ENCODE peak calls at places on chromosomes 11 and 22, in eight cellular contexts. P, D, E, X, H, C, S and W are unnamed samples.

GRCh38 chr22:39535831-39536449 is 3.4 kb upstream of the RPS19BP1 start:
- DNase-seq in H (no peak), C (no peak), X (no peak), D (no peak), S (no peak), E (no peak), P (no peak), W (no peak)

GRCh38 chr11:19241260-19242183 is 777 bp upstream of the E2F8 start:
- DNase-seq in C (peak), P (peak), X (peak), S (peak), D (peak), H (no peak), E (peak), W (no peak)

GRCh38 chr11:55949330-55949729 is 13.1 kb upstream of the OR5I1 start:
- DNase-seq in D (no peak), P (no peak), H (no peak), S (no peak), C (peak), E (no peak), X (no peak), W (no peak)

GRCh38 chr22:22820626-22821025 is 67.0 kb upstream of the IGLL5 start:
- DNase-seq in D (no peak), C (no peak), S (no peak), E (no peak), X (no peak), P (no peak), H (no peak), W (no peak)

GRCh38 chr11:122663764-122664163 is 8.2 kb downstream of the UBASH3B start:
- DNase-seq in E (no peak), X (no peak), H (peak), D (no peak), P (no peak), C (no peak), S (no peak), W (no peak)

GRCh38 chr11:117188620-117189081 is 10.1 kb downstream of the SIDT2 start:
- DNase-seq in P (no peak), H (no peak), D (no peak), S (no peak), C (peak), X (no peak), E (no peak), W (no peak)

GRCh38 chr11:13602844-13603243 is 65.6 kb upstream of the FAR1 start:
- DNase-seq in X (no peak), S (no peak), C (peak), E (no peak), P (no peak), H (no peak), D (no peak), W (no peak)

GRCh38 chr11:126842038-126842437 is 158.5 kb downstream of the KIRREL3 start:
- DNase-seq in C (peak), H (no peak), X (no peak), E (no peak), P (no peak), D (no peak), S (no peak), W (no peak)

GRCh38 chr11:117438371-117439000 is 110.8 kb downstream of the CEP164 start:
- DNase-seq in X (no peak), S (no peak), E (no peak), D (no peak), C (no peak), H (peak), P (peak), W (no peak)

DNA sequence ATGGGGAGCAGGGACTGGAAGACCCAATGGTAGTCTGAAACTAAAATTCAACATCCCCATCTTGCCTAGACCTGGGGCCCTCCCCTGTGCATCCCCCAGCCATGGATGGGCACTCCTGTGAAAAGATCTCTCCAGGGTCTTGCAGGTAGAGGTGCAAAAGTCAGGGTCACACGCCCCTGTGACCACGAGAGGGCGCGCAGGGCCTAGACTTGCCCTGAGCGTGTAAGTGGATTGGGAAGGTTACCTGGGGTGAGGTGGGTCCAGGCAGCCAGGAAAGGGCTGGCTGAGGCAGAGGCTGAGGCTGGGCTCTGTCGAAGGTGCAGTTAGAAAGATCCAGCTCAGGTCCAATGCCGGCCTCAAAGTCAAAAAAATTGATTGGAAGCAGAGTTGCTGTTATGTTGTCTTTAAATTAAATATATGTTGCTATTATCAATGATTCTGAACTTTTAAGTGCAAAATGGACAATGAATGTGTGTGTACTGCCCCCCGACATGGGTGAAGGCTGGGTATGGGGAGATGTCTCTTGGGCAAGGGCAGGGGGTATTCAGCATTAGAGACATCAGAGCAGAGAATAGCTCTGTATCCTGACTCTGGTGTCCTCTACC is 4.8 kb upstream of the POU2F3 start:
- DNase-seq in E (peak), X (peak), S (peak), D (peak), P (peak), C (peak), H (peak), W (peak)
- H3K4me3 ChIP-seq in E (no peak), X (no peak), S (no peak), D (no peak), P (no peak), C (no peak), H (no peak), W (no peak)

GRCh38 chr11:38456371-38456770 is 1858.3 kb upstream of the RAG2 start:
- DNase-seq in P (no peak), C (no peak), H (no peak), S (no peak), X (no peak), D (no peak), E (peak), W (no peak)

GRCh38 chr11:38460901-38461300 is 1862.9 kb upstream of the RAG2 start:
- DNase-seq in D (no peak), P (no peak), H (peak), X (no peak), C (no peak), E (peak), S (no peak), W (peak)

GRCh38 chr11:38461751-38462150 is 1863.7 kb upstream of the RAG2 start:
- DNase-seq in C (no peak), X (no peak), D (no peak), S (no peak), H (no peak), P (no peak), E (no peak), W (no peak)

DNA sequence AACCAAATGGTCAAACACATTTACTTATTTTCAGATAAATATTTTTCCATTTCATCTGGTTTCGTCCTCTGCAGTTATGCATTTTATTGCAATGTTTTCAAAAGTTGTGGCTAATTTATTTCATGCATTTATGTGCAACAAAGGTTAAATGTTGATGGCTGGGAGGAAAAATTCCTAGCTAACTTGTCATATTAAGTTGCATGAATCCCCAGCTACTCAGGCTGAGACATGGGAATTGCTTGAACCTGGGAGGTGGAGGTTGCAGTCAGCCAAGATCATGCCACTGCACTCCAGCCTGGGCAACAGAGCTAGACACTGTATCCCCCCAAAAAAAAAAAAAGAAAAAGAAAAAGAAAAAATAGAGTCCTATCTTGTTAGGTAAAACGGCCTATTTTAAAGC is 1862.4 kb upstream of the RAG2 start:
- DNase-seq in P (no peak), X (no peak), D (no peak), S (no peak), C (no peak), H (peak), E (peak), W (peak)
- TF ChIP-seq CTCF in P (no peak), X (no peak), D (no peak), S (no peak), C (no peak), H (no peak), E (no peak), W (no peak)

GRCh38 chr11:71286701-71287643 is 34.6 kb upstream of the SHANK2 start:
- DNase-seq in D (no peak), S (no peak), C (peak), P (no peak), H (peak), E (peak), X (peak), W (peak)
- H3K4me3 ChIP-seq in D (no peak), S (no peak), C (no peak), P (no peak), H (no peak), E (no peak), X (no peak), W (no peak)

GRCh38 chr11:46916669-46917108 is 1.7 kb downstream of the LRP4 start:
- DNase-seq in P (no peak), C (peak), X (peak), H (peak), E (no peak), S (peak), D (peak), W (peak)
- TF ChIP-seq CTCF in P (no peak), C (peak), X (no peak), H (peak), E (no peak), S (peak), D (peak), W (peak)

DNA sequence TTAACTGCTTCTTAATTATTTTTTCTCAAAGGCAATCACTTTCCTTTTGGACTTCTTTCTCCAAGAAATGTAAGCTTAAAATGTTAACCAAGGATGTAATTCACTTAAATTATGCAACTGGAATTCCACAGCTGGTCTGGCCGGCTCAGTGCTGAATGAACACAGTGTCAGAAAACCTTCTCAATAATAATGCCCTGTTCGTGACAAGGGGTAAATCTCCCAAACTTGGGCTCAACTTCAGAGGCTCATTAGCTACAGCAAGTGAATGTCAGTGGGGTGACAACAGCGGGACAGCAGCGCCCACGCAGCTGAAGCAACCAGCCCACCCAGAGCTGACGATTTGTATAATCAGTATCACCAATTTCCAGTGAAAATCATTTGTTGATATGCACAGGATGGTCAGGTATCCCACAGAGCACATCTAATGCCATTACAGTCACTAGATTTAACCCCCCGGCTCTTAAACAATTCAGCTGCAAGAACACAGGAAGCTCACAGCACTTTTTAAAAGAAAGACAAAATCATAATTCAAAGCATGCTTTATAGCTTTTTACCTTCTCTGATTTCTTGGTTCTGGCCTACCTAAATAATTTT is 704.8 kb downstream of the DLG2 start:
- DNase-seq in X (no peak), H (no peak), D (no peak), S (peak), C (peak), E (no peak), P (no peak), W (no peak)
- H3K4me3 ChIP-seq in X (no peak), H (no peak), D (no peak), S (peak), C (peak), E (peak), P (no peak), W (no peak)